ENCODE peak calls at places on chromosome 2, in five cellular contexts. P, C, N, E and T are unnamed samples.

GRCh38 chr2:235005603-235006259 is 53.9 kb downstream of the SH3BP4 start:
- DNase-seq in C (peak), E (no peak), N (peak), P (no peak), T (no peak)

GRCh38 chr2:56229397-56230060 is 45.7 kb downstream of the CCDC85A start:
- DNase-seq in N (no peak), E (no peak), P (no peak), C (no peak), T (no peak)

GRCh38 chr2:32772623-32773221 is 144.9 kb downstream of the TTC27 start:
- DNase-seq in N (no peak), E (no peak), C (no peak), P (no peak), T (no peak)

GRCh38 chr2:240906141-240906910 is at the start of gene CROCC2:
- DNase-seq in P (no peak), E (no peak), N (no peak), C (peak), T (no peak)

GRCh38 chr2:224382973-224383555 is 18.8 kb downstream of the FAM124B start:
- DNase-seq in N (no peak), P (no peak), E (no peak), C (no peak), T (no peak)

GRCh38 chr2:166891727-166892126 is 3.4 kb downstream of the XIRP2 start:
- DNase-seq in E (no peak), P (no peak), C (no peak), N (no peak), T (no peak)

GRCh38 chr2:64524604-64525322 is 635 bp downstream of the AFTPH start:
- DNase-seq in N (peak), C (no peak), P (no peak), E (peak), T (peak)

GRCh38 chr2:200156140-200156858 is 150.2 kb upstream of the SPATS2L start:
- DNase-seq in P (peak), E (no peak), C (peak), N (no peak), T (no peak)

GRCh38 chr2:127620867-127621266 is 25.1 kb upstream of the GPR17 start:
- DNase-seq in E (peak), C (no peak), P (no peak), N (no peak), T (peak)

GRCh38 chr2:181570833-181571661 is 85.9 kb downstream of the CERKL start:
- DNase-seq in E (no peak), P (no peak), N (no peak), C (no peak), T (no peak)

GRCh38 chr2:191499874-191500565 is 177.9 kb upstream of the NABP1 start:
- DNase-seq in E (no peak), C (no peak), P (no peak), N (no peak), T (no peak)

GRCh38 chr2:46365913-46366674 is 68.9 kb downstream of the EPAS1 start:
- DNase-seq in E (no peak), C (no peak), N (no peak), P (no peak), T (no peak)

GRCh38 chr2:10993001-10993481 is 81.3 kb downstream of the KCNF1 start:
- DNase-seq in C (no peak), E (peak), N (no peak), P (no peak), T (no peak)

GRCh38 chr2:69801745-69802144 is 27.7 kb upstream of the GMCL1 start:
- DNase-seq in E (no peak), N (no peak), P (no peak), C (no peak), T (no peak)

GRCh38 chr2:69798466-69798908 is 31.0 kb upstream of the GMCL1 start:
- DNase-seq in C (no peak), P (peak), N (no peak), E (peak), T (no peak)

GRCh38 chr2:69797235-69797634 is 32.2 kb upstream of the GMCL1 start:
- DNase-seq in E (no peak), C (no peak), N (no peak), P (no peak), T (no peak)

GRCh38 chr2:69797836-69798465 is 31.5 kb upstream of the GMCL1 start:
- DNase-seq in E (no peak), P (peak), N (no peak), C (no peak), T (no peak)

GRCh38 chr2:69798909-69799526 is 30.4 kb upstream of the GMCL1 start:
- DNase-seq in C (no peak), P (peak), E (no peak), N (no peak), T (no peak)
- H3K4me3 ChIP-seq in C (peak), P (peak), E (peak), N (no peak), T (peak)

DNA sequence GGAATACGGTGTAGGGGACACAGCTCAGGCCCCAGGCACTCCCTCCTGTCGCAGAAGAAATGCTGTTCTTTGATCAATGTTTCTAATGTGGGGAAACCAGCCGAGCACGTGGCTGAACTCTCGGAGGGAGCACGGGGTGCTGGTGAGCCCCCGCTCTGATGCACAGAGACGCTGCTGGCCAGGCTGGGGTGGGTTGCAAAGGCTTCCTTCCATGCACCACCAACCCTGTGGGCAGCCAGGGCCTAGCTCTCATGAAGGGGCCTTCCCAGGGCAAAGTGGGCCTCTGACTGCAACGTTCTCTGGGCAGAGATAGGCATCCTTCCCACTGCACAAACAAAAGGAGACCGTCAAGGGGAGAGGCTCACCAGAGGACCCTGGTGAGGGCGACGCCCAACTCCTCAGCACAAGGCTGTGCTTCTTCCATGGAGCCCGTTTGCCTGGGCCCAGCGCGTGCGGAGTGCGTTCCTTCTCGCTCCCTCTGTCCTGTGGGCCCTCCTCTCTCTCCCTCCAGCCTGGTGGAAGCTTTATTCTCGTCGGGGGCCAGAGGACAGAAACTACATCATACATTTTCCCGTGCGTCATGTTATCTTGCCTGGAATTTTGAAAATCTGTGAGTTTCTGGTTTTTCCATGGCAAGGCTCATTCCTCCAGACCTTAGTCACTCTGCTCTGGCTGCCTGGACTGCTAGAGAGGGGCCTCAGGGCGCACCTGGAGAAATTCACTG is 61.1 kb upstream of the SP3 start:
- DNase-seq in N (no peak), C (no peak), E (no peak), P (no peak), T (no peak)
- H3K27ac ChIP-seq in N (no peak), C (peak), E (peak), P (peak), T (peak)

DNA sequence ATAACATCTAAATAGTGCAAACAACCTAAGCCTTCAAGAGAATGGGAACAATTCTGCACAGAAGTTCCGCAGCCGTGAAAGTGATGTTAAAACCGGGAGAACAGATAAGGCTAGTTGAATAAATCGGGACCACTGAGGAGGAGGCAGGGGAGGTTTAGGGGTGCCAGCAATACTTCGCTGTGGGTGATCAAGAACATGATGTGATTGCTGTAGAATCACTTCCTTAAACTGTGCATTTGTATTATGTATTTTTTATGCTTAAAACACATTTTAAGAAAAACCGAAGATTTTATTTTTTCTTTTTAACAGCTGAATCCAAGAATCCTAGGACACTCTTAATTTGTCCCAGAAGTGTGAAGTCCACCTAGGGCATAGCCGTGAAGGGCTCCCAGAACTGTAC is 33.6 kb downstream of the TTC32 start:
- DNase-seq in P (no peak), E (no peak), N (no peak), C (no peak), T (no peak)
- H3K4me3 ChIP-seq in P (peak), E (peak), N (no peak), C (peak), T (peak)

DNA sequence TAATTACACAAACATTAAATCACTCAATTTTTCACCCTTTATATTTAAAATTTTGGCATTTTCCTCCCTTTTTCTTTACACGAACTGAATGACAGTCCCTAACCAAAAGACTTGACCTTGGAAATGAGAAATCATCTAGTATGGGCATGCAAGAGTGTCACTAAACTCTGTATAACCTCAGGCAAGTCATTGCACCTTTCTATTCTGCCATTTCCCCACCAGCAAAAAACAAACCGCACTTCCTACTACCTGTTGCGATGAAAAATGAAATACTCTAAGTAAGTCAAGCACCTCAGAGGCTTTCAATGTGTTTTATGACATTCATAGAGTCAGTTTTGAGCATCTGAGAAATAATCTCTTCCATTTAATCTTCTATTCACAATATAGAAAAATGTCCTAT is 44.1 kb downstream of the ANKRD44 start:
- DNase-seq in N (no peak), P (no peak), C (no peak), E (no peak), T (no peak)
- H3K27ac ChIP-seq in N (no peak), P (no peak), C (no peak), E (no peak), T (no peak)